ENCODE peak calls at places on chromosomes 3 and 15, in eight cellular contexts. Y is AG09309; I is ovary; C is CD8-positive, alpha-beta T cell; F is mammary epithelial cell; Z is fibroblast of lung; W is IMR-90; P is left ventricle myocardium inferior. R is an unnamed sample.

GRCh38 chr3:98596902-98597500 is 3.6 kb upstream of the CPOX start:
- DNase-seq in Y (no peak), I (no peak), C (no peak), F (peak), Z (no peak), W (peak), P (no peak), R (peak)

GRCh38 chr3:126678691-126679317 is 23.9 kb upstream of the TXNRD3 start:
- DNase-seq in Y (no peak), I (no peak), C (no peak), F (no peak), Z (no peak), W (no peak), P (no peak), R (no peak)

GRCh38 chr3:127479449-127479848 is 111.1 kb downstream of the TPRA1 start:
- DNase-seq in Y (no peak), I (peak), C (no peak), F (no peak), Z (no peak), W (no peak), P (peak), R (no peak)

GRCh38 chr15:77525411-77525811 is 104.7 kb downstream of the HMG20A start:
- DNase-seq in Y (no peak), I (no peak), C (no peak), F (no peak), Z (no peak), W (no peak), P (no peak), R (no peak)

GRCh38 chr3:141735789-141736465 is 2.2 kb upstream of the RNF7 start:
- DNase-seq in Y (no peak), I (no peak), C (no peak), F (no peak), Z (no peak), W (no peak), P (no peak), R (no peak)

GRCh38 chr3:37997321-37997720 is 6.7 kb downstream of the VILL start:
- DNase-seq in Y (no peak), I (peak), C (no peak), F (no peak), Z (no peak), W (no peak), P (no peak), R (no peak)

GRCh38 chr3:115072265-115073008 is 74.7 kb downstream of the ZBTB20 start:
- DNase-seq in Y (peak), I (no peak), C (no peak), F (peak), Z (peak), W (peak), P (no peak), R (peak)

GRCh38 chr3:31896643-31897433 is 84.2 kb downstream of the OSBPL10 start:
- DNase-seq in Y (no peak), I (no peak), C (no peak), F (no peak), Z (no peak), W (no peak), P (no peak), R (no peak)

GRCh38 chr3:74343391-74343790 is 271.1 kb downstream of the CNTN3 start:
- DNase-seq in Y (no peak), I (no peak), C (no peak), F (no peak), Z (no peak), W (no peak), P (no peak), R (no peak)

GRCh38 chr3:141370065-141370533 is 1.8 kb downstream of the ZBTB38 start:
- DNase-seq in Y (peak), I (peak), C (peak), F (peak), Z (peak), W (peak), P (no peak), R (peak)

DNA sequence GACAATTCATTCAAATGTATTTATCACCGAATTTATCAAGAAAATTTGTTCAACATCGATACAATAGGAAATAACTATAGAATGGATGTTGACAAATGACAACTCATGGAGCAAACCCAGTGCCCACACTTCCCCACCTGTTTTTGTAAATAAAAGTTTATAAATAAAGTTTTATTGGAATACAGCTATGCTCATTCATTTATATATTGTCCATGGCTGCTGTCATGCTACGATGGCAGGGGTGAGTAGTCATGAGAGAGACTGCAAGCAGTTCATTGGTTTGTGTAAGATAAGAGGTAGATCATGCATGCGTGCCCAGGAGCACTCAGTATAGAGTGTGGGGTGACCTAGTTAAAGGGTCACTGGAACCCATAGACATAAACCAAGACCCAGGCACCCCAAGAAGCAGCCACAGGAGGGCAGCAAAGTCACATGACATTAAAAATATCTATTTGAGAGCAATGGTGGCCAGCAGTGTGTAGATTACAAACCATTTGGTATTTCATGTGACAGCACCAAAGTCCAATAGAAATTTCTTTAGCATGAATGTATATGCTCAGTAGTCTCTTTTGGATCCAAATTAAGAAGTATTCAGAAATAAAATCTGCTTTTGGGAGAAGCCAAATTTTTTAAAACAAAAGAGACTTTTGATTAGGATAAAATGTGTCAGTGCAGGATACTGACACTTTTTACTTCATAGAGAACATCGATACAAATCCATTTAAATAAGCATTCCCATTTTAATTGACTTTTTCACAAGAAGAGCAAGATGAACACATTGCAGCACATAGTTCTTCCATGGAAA is 794.8 kb downstream of the MCTP2 start:
- DNase-seq in Y (no peak), I (peak), C (no peak), F (peak), Z (peak), W (peak), P (peak), R (peak)
- TF ChIP-seq CTCF in Y (peak), I (no peak), C (no peak), F (peak), Z (peak), W (peak), P (peak), R (peak)

GRCh38 chr3:166425900-166426611 is 588.8 kb upstream of the BCHE start:
- DNase-seq in Y (no peak), I (no peak), C (no peak), F (no peak), Z (no peak), W (no peak), P (no peak), R (no peak)
- TF ChIP-seq CTCF in Y (no peak), I (no peak), C (no peak), F (peak), Z (no peak), W (no peak), P (no peak), R (no peak)

DNA sequence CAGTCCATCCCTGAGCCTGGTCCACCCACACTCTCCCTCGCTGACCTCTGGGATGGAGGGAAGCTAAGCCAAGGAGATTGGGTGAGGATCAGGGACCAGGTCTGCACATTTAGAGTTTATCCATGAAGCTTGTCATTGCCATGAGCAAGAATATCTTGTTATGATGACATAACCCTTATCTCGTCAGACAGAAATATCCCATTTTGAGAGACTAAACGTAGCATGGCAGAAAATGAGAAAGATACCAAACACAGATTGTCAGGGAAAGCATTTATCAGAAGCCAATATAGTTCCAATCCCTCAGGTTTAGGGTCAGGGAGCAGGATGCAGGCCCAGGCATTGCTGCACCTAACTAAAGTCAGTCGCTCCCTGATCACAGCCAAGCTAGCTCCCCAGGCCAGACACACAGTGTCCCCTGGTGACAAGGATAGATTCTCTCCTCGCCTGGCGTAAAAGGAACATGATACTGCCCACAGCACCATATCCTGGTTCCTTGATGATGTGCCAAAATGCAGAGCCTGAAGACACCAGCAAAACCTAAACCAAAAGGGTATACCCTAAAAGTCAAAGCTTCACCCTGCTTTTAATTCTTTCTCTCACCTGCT is 66.9 kb downstream of the DCLK3 start:
- DNase-seq in Y (no peak), I (no peak), C (no peak), F (no peak), Z (no peak), W (no peak), P (no peak), R (no peak)
- TF ChIP-seq CTCF in Y (peak), I (no peak), C (no peak), F (peak), Z (no peak), W (peak), P (no peak), R (no peak)

GRCh38 chr3:101721650-101721917 is 2.8 kb upstream of the CEP97 start:
- DNase-seq in Y (no peak), I (no peak), C (no peak), F (no peak), Z (no peak), W (no peak), P (no peak), R (no peak)

GRCh38 chr3:101725192-101725889 is 927 bp downstream of the CEP97 start:
- DNase-seq in Y (no peak), I (peak), C (peak), F (no peak), Z (peak), W (peak), P (peak), R (peak)

GRCh38 chr3:101722394-101723173 is 1.8 kb upstream of the CEP97 start:
- DNase-seq in Y (no peak), I (no peak), C (no peak), F (no peak), Z (no peak), W (no peak), P (no peak), R (no peak)

GRCh38 chr3:101725890-101726275 is 1.5 kb downstream of the CEP97 start:
- DNase-seq in Y (no peak), I (no peak), C (no peak), F (no peak), Z (no peak), W (no peak), P (no peak), R (no peak)

DNA sequence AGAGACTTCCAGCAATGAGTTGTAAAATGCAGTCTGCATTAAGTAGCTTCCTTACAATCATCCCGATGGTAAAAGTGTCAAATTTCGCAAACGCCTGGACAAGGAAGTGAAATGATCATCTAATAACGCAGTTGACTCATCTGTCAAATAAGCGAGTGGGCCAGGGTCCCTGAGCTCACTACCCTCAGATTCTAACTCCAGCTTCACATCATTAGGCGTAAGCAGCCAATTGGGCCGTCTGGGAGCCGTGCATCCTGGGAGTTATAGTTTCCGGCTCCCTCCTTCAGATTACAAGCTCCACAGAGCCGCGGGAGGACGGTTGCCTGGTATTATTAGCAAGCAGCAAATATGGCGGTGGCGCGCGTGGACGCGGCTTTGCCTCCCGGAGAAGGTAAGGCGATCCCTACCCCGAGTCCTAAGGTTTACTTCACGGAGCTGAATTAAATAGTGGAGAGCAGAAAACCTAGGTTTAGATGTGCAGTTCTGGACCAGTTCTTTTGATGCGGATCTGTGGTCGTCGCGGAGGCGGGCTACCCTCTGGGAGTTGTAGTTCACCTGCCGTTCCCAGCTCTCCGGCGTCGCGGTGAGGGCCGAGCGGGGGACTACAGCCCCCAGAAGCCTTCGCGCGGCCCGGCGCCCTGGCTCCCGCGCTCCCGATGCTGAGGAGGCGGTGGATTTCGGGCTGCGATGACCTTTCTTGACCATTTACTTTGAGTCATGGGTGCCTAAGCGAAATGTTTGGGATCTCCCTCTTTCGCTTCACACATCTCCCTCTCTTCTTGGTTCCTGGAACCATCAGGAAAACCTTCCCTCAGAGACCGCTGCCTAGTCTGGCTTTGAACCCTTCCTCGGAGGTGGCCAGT is at the start of gene CEP97:
- DNase-seq in Y (peak), I (peak), C (peak), F (peak), Z (peak), W (peak), P (peak), R (peak)
- TF ChIP-seq CTCF in Y (no peak), I (no peak), C (no peak), F (no peak), Z (no peak), W (no peak), P (no peak), R (no peak)

GRCh38 chr3:147397155-147397888 is 9.0 kb downstream of the ZIC4 start:
- DNase-seq in Y (no peak), I (no peak), C (no peak), F (no peak), Z (peak), W (no peak), P (no peak), R (no peak)
- TF ChIP-seq CTCF in Y (peak), I (no peak), C (no peak), F (no peak), Z (no peak), W (no peak), P (no peak), R (no peak)